ENCODE peak calls at places on chromosome 11, in four cellular contexts. F is IMR-90, R is H1, M is H9. Y is an unnamed sample.

GRCh38 chr11:34641981-34642380 is 21.1 kb downstream of the EHF start:
- DNase-seq in F (no peak), M (no peak), R (no peak), Y (no peak)

GRCh38 chr11:77152846-77153245 is 24.8 kb downstream of the MYO7A start:
- DNase-seq in M (no peak), F (peak; percentile 18), R (no peak), Y (no peak)

GRCh38 chr11:86639172-86639571 is 33.2 kb downstream of the ME3 start:
- DNase-seq in R (no peak), F (peak; percentile 66), M (no peak), Y (no peak)

GRCh38 chr11:64233913-64234839 is at the start of gene VEGFB:
- DNase-seq in M (no peak), R (no peak), F (peak; percentile 26), Y (no peak)

GRCh38 chr11:77191823-77192495 is 63.9 kb downstream of the MYO7A start:
- DNase-seq in R (peak; percentile 88), M (peak; percentile 97), F (peak; percentile 20), Y (peak; percentile 97)

GRCh38 chr11:78030429-78031325 is 7.6 kb upstream of the KCTD14 start:
- DNase-seq in R (no peak), M (no peak), F (peak; percentile 50), Y (peak; percentile 66)

GRCh38 chr11:75386912-75387311 is 12.4 kb upstream of the RPS3 start:
- DNase-seq in M (peak; percentile 65), R (peak; percentile 29), F (no peak), Y (peak; percentile 94)

GRCh38 chr11:124656759-124657627 is 16.5 kb downstream of the SIAE start:
- DNase-seq in M (peak; percentile 44), R (no peak), F (peak; percentile 66), Y (peak; percentile 43)

GRCh38 chr11:63536669-63537292 is at the start of gene PLAAT4:
- DNase-seq in M (no peak), R (no peak), F (peak; percentile 58), Y (no peak)

GRCh38 chr11:45527898-45528297 is 137.5 kb downstream of the CHST1 start:
- DNase-seq in R (no peak), M (no peak), F (no peak), Y (no peak)

GRCh38 chr11:113806403-113806802 is 26.8 kb downstream of the CLDN25 start:
- DNase-seq in F (peak; percentile 7), M (peak; percentile 68), R (no peak), Y (peak; percentile 76)

GRCh38 chr11:92131289-92131890 is 93.2 kb upstream of the FAT3 start:
- DNase-seq in M (no peak), R (no peak), F (no peak), Y (no peak)

GRCh38 chr11:130819561-130819960 is 96.7 kb downstream of the SNX19 start:
- DNase-seq in M (no peak), F (no peak), R (no peak), Y (no peak)

GRCh38 chr11:81966340-81966739 is 767.3 kb downstream of the FAM181B start:
- DNase-seq in R (no peak), F (no peak), M (no peak), Y (no peak)

GRCh38 chr11:134407321-134407828 is 4.7 kb downstream of the B3GAT1 start:
- DNase-seq in R (no peak), F (no peak), M (no peak), Y (no peak)

GRCh38 chr11:57619331-57619730 is 21.8 kb downstream of the SERPING1 start:
- DNase-seq in R (no peak), M (no peak), F (no peak), Y (no peak)

GRCh38 chr11:29093416-29093815 is 923.4 kb downstream of the KCNA4 start:
- DNase-seq in R (no peak), M (no peak), F (peak; percentile 63), Y (no peak)

GRCh38 chr11:72739240-72740059 is 12.8 kb downstream of the ARAP1 start:
- DNase-seq in R (no peak), M (no peak), F (no peak), Y (no peak)

GRCh38 chr11:72740060-72740424 is 12.2 kb downstream of the ARAP1 start:
- DNase-seq in M (no peak), F (no peak), R (no peak), Y (no peak)

GRCh38 chr11:72737341-72737740 is 14.9 kb downstream of the ARAP1 start:
- DNase-seq in R (no peak), F (no peak), M (no peak), Y (no peak)

GRCh38 chr11:72736452-72737069 is 15.6 kb downstream of the ARAP1 start:
- DNase-seq in R (no peak), F (peak; percentile 77), M (no peak), Y (peak; percentile 76)

GRCh38 chr11:72738199-72739141 is 13.7 kb downstream of the ARAP1 start:
- DNase-seq in F (peak; percentile 33), M (no peak), R (no peak), Y (peak; percentile 77)
- H3K4ac ChIP-seq in F (peak overlapping the region; percentile 65), M (no peak overlapping the region), R (no peak overlapping the region), Y (peak overlapping the region; percentile 63)

DNA sequence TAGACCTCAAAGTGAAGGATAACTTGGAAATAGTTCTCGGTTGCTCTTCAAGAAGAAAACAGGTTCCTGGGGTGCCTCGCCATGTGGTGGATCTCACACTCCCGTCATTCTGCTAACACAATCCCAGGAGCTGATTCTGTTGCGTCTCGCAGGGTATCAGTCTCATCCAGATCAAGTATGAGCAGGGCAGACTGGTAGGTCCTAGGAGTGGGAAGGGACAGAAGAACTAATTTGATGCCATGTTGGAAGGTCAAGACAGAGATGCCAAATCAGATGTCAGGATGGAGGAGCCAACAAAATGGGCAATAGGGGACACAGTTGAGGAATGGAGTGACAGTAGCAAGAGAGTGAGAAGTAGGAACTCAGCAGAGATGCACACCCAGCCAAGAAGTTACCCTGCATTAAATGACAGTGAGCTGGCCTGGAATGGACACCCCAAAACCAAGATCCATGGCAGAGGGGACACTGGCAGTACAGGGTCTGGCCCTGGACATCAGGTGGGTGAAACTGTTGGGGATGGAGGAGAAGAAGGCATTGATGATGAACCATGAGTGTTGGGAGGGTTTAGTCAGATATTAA is 76.2 kb downstream of the BDNF start:
- DNase-seq in R (no peak), M (no peak), F (no peak), Y (no peak)
- H4K5ac ChIP-seq in R (no peak overlapping the region), M (no peak overlapping the region), F (no peak overlapping the region), Y (no peak overlapping the region)

DNA sequence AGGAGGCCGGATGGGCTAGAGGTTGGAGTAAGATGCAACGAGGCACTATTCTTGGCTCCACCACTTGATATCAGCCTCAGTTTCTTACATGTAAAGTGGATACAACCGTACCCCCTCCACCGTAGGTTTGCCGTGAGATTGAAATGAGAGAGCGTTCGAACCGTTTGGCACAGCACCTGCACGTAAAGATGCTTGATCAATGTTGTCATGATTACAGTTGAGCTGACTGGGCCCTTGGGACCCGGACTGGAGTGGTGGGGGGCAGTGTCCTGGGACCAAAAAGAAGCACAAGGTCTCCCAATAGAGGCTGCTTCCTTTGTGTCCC is 3.7 kb downstream of the APOC3 start:
- DNase-seq in M (no peak), F (no peak), R (no peak), Y (no peak)
- H3K4ac ChIP-seq in M (no peak overlapping the region), F (no peak overlapping the region), R (no peak overlapping the region), Y (no peak overlapping the region)

GRCh38 chr11:61744609-61745156 is 7.8 kb upstream of the MYRF start:
- DNase-seq in R (no peak), M (no peak), F (no peak), Y (no peak)
- H4K5ac ChIP-seq in R (no peak overlapping the region), M (no peak overlapping the region), F (no peak overlapping the region), Y (no peak overlapping the region)

DNA sequence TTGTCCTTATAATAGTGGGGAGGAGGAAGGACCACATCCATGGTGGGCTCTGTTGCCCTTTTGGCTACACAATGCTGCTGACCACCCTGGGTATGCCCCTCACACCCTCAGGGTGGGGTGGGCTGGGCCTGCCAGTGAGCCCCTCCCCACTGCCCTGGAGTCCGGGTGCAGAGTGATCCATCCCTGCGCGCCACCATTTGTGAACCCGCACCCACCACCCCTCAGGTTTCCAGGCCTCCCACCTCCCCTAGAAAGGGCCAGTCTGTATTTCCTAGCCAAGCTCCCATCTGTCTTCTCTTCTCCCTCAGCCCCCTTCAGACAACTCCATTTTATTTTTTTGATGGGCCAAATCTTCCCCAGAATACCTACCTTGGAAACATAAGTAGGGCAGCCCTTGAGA is 25.0 kb downstream of the MS4A10 start:
- DNase-seq in F (no peak), M (no peak), R (no peak), Y (no peak)
- H3K4ac ChIP-seq in F (no peak overlapping the region), M (no peak overlapping the region), R (no peak overlapping the region), Y (no peak overlapping the region)

GRCh38 chr11:59473015-59473414 is at the start of gene OR4D10:
- DNase-seq in M (no peak), F (no peak), R (no peak), Y (no peak)

DNA sequence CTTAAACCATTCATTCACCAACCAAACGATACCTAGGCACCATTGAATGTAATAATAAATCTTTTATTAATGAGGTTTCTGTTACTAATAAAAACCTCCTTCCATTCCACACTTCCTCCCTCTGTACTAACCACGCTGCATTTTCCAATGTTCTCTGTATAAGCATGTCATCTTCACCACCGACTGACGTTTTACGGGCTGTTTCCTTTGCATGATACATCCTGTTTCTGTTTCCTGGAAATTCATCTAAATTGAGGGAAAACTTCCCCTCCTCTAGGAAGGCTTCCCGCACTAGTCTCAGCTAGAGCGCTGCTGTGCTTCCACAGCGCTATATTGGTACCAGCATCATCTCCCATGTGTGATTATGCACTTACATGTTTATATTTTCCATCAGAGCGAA is 2.1 kb downstream of the OR4D10 start:
- DNase-seq in M (no peak), R (no peak), F (no peak), Y (no peak)
- H4K5ac ChIP-seq in M (no peak overlapping the region), R (no peak overlapping the region), F (no peak overlapping the region), Y (no peak overlapping the region)

DNA sequence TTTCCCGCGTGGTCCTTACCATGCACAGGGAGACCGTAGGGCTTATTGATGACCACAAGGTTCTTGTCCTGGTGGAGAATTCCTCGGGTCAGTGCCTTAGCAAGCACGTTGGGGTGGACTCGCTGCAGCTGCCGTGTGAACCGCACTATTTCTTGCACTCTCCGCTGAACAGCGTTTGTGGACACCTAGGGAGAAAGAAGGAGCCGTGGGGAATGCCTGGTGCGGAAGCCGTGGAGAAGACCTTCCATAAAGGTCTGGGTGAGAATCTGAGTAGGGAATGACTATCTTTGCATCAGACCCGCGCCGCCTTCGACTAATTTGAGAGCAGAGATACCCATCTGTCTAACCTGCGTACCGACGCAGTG is 597 bp downstream of the RPUSD4 start:
- DNase-seq in R (no peak), M (no peak), F (no peak), Y (no peak)
- H3K4ac ChIP-seq in R (no peak overlapping the region), M (no peak overlapping the region), F (peak overlapping the region; percentile 84), Y (peak overlapping the region; percentile 41)